ENCODE peak calls at places on chromosomes 6 and 20, in ten cellular contexts. V is left ventricle myocardium superior; F is RPMI7951; O is posterior vena cava; U is activated CD8-positive, alpha-beta memory T cell treated with anti-CD3 and anti-CD28 coated beads for 4 hours; I is tibial artery; K is T1000; B is HT1080; C is fibroblast of the aortic adventitia; R is myocyte. W is an unnamed sample.

GRCh38 chr20:2693996-2694471 is 1.5 kb downstream of the EBF4 start:
- DNase-seq in K (no peak), R (no peak), U (no peak), C (no peak), I (peak; percentile 59), O (no peak), F (no peak), B (no peak), V (no peak), W (no peak)

GRCh38 chr6:47254906-47255305 is 54.8 kb downstream of the TNFRSF21 start:
- DNase-seq in B (no peak), C (no peak), U (no peak), R (peak; percentile 42), I (no peak), O (no peak), F (no peak), K (no peak), V (no peak), W (no peak)

GRCh38 chr20:51373713-51374481 is 168.6 kb downstream of the NFATC2 start:
- DNase-seq in I (no peak), C (peak; percentile 48), F (no peak), R (no peak), V (no peak), B (no peak), U (no peak), K (no peak), O (peak; percentile 82), W (peak; percentile 56)

GRCh38 chr6:4809999-4810918 is 34.1 kb downstream of the CDYL start:
- DNase-seq in U (no peak), F (peak; percentile 71), C (peak; percentile 68), V (no peak), K (no peak), I (no peak), O (no peak), B (peak; percentile 43), R (peak; percentile 30), W (no peak)

GRCh38 chr6:154995241-154996162 is at the start of gene TIAM2:
- DNase-seq in K (no peak), R (peak; percentile 31), C (no peak), V (peak; percentile 47), F (peak; percentile 35), B (no peak), I (no peak), U (no peak), O (peak; percentile 81), W (no peak)

GRCh38 chr20:22929661-22930060 is 105.5 kb upstream of the SSTR4 start:
- DNase-seq in V (no peak), I (no peak), K (no peak), O (no peak), C (no peak), F (no peak), B (no peak), U (no peak), R (no peak), W (no peak)

GRCh38 chr6:41352396-41352795 is 17.0 kb downstream of the NCR2 start:
- DNase-seq in R (no peak), B (no peak), I (no peak), C (no peak), F (no peak), O (no peak), U (no peak), V (no peak), K (no peak), W (no peak)

GRCh38 chr6:56514395-56514794 is 128.3 kb downstream of the DST start:
- DNase-seq in V (no peak), O (no peak), F (no peak), K (no peak), I (peak; percentile 83), U (no peak), C (no peak), B (no peak), R (no peak), W (no peak)

GRCh38 chr20:37881601-37882343 is 21.2 kb upstream of the VSTM2L start:
- DNase-seq in R (no peak), V (no peak), O (no peak), B (no peak), K (no peak), U (no peak), F (no peak), I (no peak), C (no peak), W (no peak)

GRCh38 chr20:10040070-10040970 is 5.5 kb downstream of the ANKEF1 start:
- DNase-seq in R (no peak), F (peak; percentile 96), C (peak; percentile 40), O (no peak), B (peak; percentile 95), K (peak; percentile 22), V (no peak), I (no peak), U (no peak), W (no peak)

GRCh38 chr20:1802385-1803215 is 92.6 kb upstream of the SIRPA start:
- DNase-seq in O (peak; percentile 92), K (peak; percentile 14), B (no peak), V (peak; percentile 81), U (no peak), F (peak; percentile 67), R (peak; percentile 66), C (peak; percentile 64), I (peak; percentile 73), W (peak; percentile 83)

GRCh38 chr20:25083773-25084615 is 2.1 kb upstream of the VSX1 start:
- DNase-seq in V (peak; percentile 54), C (no peak), F (no peak), B (no peak), K (no peak), R (no peak), U (no peak), O (peak; percentile 73), I (peak; percentile 54), W (no peak)

GRCh38 chr6:6758915-6759654 is 170.6 kb downstream of the LY86 start:
- DNase-seq in K (no peak), R (peak; percentile 64), V (no peak), U (no peak), O (no peak), F (peak; percentile 59), I (no peak), C (peak; percentile 64), B (peak; percentile 29), W (no peak)

GRCh38 chr20:48019940-48020339 is 234.7 kb upstream of the SULF2 start:
- DNase-seq in F (no peak), U (no peak), B (no peak), V (no peak), R (no peak), O (no peak), K (no peak), I (no peak), C (no peak), W (no peak)

GRCh38 chr6:131182991-131183425 is 47.7 kb downstream of the AKAP7 start:
- DNase-seq in O (no peak), K (no peak), V (no peak), R (peak; percentile 41), F (peak; percentile 34), C (peak; percentile 59), I (no peak), U (no peak), B (no peak), W (no peak)

GRCh38 chr20:17431621-17432364 is 99.4 kb downstream of the BFSP1 start:
- DNase-seq in V (peak; percentile 64), K (no peak), U (no peak), F (peak; percentile 54), I (no peak), B (peak; percentile 31), O (no peak), C (peak; percentile 66), R (peak; percentile 61), W (peak; percentile 58)

GRCh38 chr20:63112491-63113219 is 103.3 kb downstream of the YTHDF1 start:
- DNase-seq in V (peak; percentile 18), I (no peak), U (no peak), R (no peak), O (peak; percentile 55), C (no peak), K (no peak), B (no peak), F (no peak), W (peak; percentile 13)

GRCh38 chr20:18728165-18728866 is 85.3 kb upstream of the SCP2D1 start:
- DNase-seq in K (no peak), C (no peak), F (no peak), U (no peak), O (peak; percentile 72), B (no peak), R (peak; percentile 89), I (no peak), V (no peak), W (no peak)

GRCh38 chr6:14502551-14502950 is 385.0 kb downstream of the CD83 start:
- DNase-seq in R (no peak), V (no peak), I (no peak), O (no peak), K (no peak), B (peak; percentile 48), C (no peak), U (no peak), F (peak; percentile 62), W (no peak)

GRCh38 chr6:169847141-169847674 is 95.8 kb downstream of the ERMARD start:
- DNase-seq in I (no peak), V (no peak), U (no peak), R (no peak), C (no peak), K (no peak), F (peak; percentile 31), O (peak; percentile 50), B (peak; percentile 21), W (peak; percentile 25)

GRCh38 chr20:23666189-23666588 is 22.6 kb downstream of the CST4 start:
- DNase-seq in B (peak; percentile 13), U (no peak), C (peak; percentile 14), V (no peak), I (no peak), R (peak; percentile 53), O (no peak), K (no peak), F (peak; percentile 51), W (no peak)

GRCh38 chr6:24401458-24401857 is 1.3 kb upstream of the MRS2 start:
- DNase-seq in B (no peak), U (no peak), I (no peak), O (no peak), R (no peak), F (no peak), K (no peak), C (no peak), V (no peak), W (no peak)

GRCh38 chr20:37431786-37432185 is 85.8 kb downstream of the SRC start:
- DNase-seq in K (no peak), V (no peak), F (no peak), U (no peak), O (no peak), C (no peak), R (no peak), B (no peak), I (no peak), W (no peak)

GRCh38 chr6:17281497-17282481 is 628 bp downstream of the RBM24 start:
- DNase-seq in B (no peak), R (peak; percentile 51), F (peak; percentile 42), V (peak; percentile 31), I (peak; percentile 69), U (no peak), O (peak; percentile 83), C (peak; percentile 15), K (no peak), W (no peak)

GRCh38 chr6:148747493-148748160 is 797 bp downstream of the UST start:
- DNase-seq in R (peak; percentile 33), V (peak; percentile 49), O (peak; percentile 85), C (peak; percentile 42), I (peak; percentile 78), B (peak; percentile 61), F (peak; percentile 38), U (no peak), K (peak; percentile 52), W (peak; percentile 69)

GRCh38 chr6:127436578-127437110 is 22.5 kb downstream of the KIAA0408 start:
- DNase-seq in F (peak; percentile 26), U (no peak), C (peak; percentile 13), V (no peak), I (no peak), K (no peak), O (no peak), R (peak; percentile 35), B (no peak), W (no peak)

GRCh38 chr6:45002390-45002789 is 325.7 kb upstream of the RUNX2 start:
- DNase-seq in C (peak; percentile 11), O (no peak), I (no peak), K (no peak), F (peak; percentile 37), V (no peak), U (no peak), R (no peak), B (no peak), W (no peak)

GRCh38 chr6:32852844-32853540 is 512 bp downstream of the TAP1 start:
- DNase-seq in O (peak; percentile 84), I (peak; percentile 79), R (peak; percentile 61), C (peak; percentile 22), B (peak; percentile 24), K (no peak), V (peak; percentile 62), U (peak; percentile 30), F (peak; percentile 51), W (peak; percentile 61)

W was measured in Right ventricle myocardium superior.